ENCODE peak calls at places on chromosomes 12 and 14, in four cellular contexts. R is heart right ventricle, N is HEK293T, B is amygdala. Y is an unnamed sample.

GRCh38 chr12:12266389-12266872 is 413 bp downstream of the LRP6 start:
- DNase-seq in N (peak; percentile 29), R (peak; percentile 16), B (no peak), Y (no peak)

GRCh38 chr12:120677765-120678473 is 9.0 kb upstream of the MLEC start:
- DNase-seq in N (no peak), R (peak; percentile 45), B (no peak), Y (peak; percentile 89)

GRCh38 chr12:6966351-6966750 is 4.1 kb downstream of the PHB2 start:
- DNase-seq in R (no peak), B (no peak), N (no peak), Y (no peak)

GRCh38 chr14:100303179-100303578 is 3.1 kb downstream of the SLC25A29 start:
- DNase-seq in B (no peak), R (no peak), N (peak; percentile 38), Y (no peak)

GRCh38 chr14:57822081-57822480 is 43.8 kb downstream of the SLC35F4 start:
- DNase-seq in N (no peak), B (no peak), R (no peak), Y (no peak)

GRCh38 chr12:13116259-13116658 is 12.8 kb upstream of the GSG1 start:
- DNase-seq in R (no peak), N (no peak), B (no peak), Y (no peak)

GRCh38 chr14:104305511-104306449 is 167.4 kb downstream of the KIF26A start:
- DNase-seq in B (no peak), R (no peak), N (no peak), Y (no peak)

GRCh38 chr14:79704406-79704805 is 506.9 kb downstream of the DIO2 start:
- DNase-seq in R (no peak), B (no peak), N (no peak), Y (no peak)

GRCh38 chr12:122665349-122665748 is 37.8 kb downstream of the HCAR2 start:
- DNase-seq in B (no peak), N (no peak), R (no peak), Y (no peak)

GRCh38 chr12:108090107-108090899 is 38.8 kb upstream of the WSCD2 start:
- DNase-seq in B (no peak), N (no peak), R (no peak), Y (no peak)

GRCh38 chr12:124053855-124054254 is 80.8 kb downstream of the ZNF664 start:
- DNase-seq in B (peak; percentile 18), R (peak; percentile 34), N (peak; percentile 45), Y (peak; percentile 23)

GRCh38 chr12:38543151-38543550 is 226.6 kb downstream of the ALG10B start:
- DNase-seq in R (no peak), N (no peak), B (no peak), Y (no peak)

GRCh38 chr14:100523131-100523530 is 64.1 kb downstream of the BEGAIN start:
- DNase-seq in N (no peak), R (no peak), B (no peak), Y (no peak)

GRCh38 chr12:106863185-106863584 is 88.7 kb downstream of the RIC8B start:
- DNase-seq in R (no peak), N (no peak), B (no peak), Y (no peak)

GRCh38 chr12:51183816-51184215 is 10.9 kb upstream of the TFCP2 start:
- DNase-seq in R (peak; percentile 46), B (no peak), N (peak; percentile 10), Y (peak; percentile 49)

GRCh38 chr12:131755305-131756113 is 44.6 kb downstream of the SFSWAP start:
- DNase-seq in B (no peak), R (no peak), N (peak; percentile 59), Y (peak; percentile 23)

GRCh38 chr14:89012272-89013097 is 188.0 kb downstream of the TTC8 start:
- DNase-seq in B (no peak), N (no peak), R (no peak), Y (peak; percentile 14)

GRCh38 chr12:111245701-111246476 is 123.0 kb downstream of the PHETA1 start:
- DNase-seq in N (no peak), B (no peak), R (no peak), Y (no peak)

GRCh38 chr12:87216436-87216835 is 812.8 kb downstream of the C12orf50 start:
- DNase-seq in R (no peak), B (no peak), N (no peak), Y (no peak)

GRCh38 chr12:27794818-27795584 is 15.0 kb upstream of the MANSC4 start:
- DNase-seq in N (no peak), R (no peak), B (no peak), Y (no peak)

GRCh38 chr14:23464700-23465099 is 4.8 kb upstream of the NGDN start:
- DNase-seq in N (no peak), B (no peak), R (no peak), Y (no peak)

GRCh38 chr14:65170768-65171251 is 68.5 kb upstream of the MAX start:
- DNase-seq in N (peak; percentile 60), B (peak; percentile 36), R (no peak), Y (peak; percentile 74)

GRCh38 chr14:63896278-63896720 is 43.5 kb downstream of the SYNE2 start:
- DNase-seq in R (peak; percentile 29), N (no peak), B (no peak), Y (peak; percentile 58)

GRCh38 chr12:103698752-103699540 is 111.9 kb downstream of the STAB2 start:
- DNase-seq in N (no peak), B (no peak), R (no peak), Y (no peak)

GRCh38 chr12:53986686-53987180 is 1.8 kb downstream of the HOXC10 start:
- DNase-seq in N (no peak), R (no peak), B (no peak), Y (no peak)

GRCh38 chr12:83462419-83462818 is 775.7 kb downstream of the TMTC2 start:
- DNase-seq in B (no peak), N (no peak), R (no peak), Y (no peak)

GRCh38 chr12:96233941-96234461 is 39.8 kb downstream of the ELK3 start:
- DNase-seq in N (no peak), R (peak; percentile 91), B (peak; percentile 92), Y (no peak)

GRCh38 chr12:63103489-63104131 is 47.4 kb downstream of the AVPR1A start:
- DNase-seq in R (no peak), B (no peak), N (peak; percentile 44), Y (no peak)

GRCh38 chr14:21025374-21026151 is 702 bp upstream of the NDRG2 start:
- DNase-seq in B (peak; percentile 73), N (no peak), R (peak; percentile 93), Y (no peak)

Y was measured in HT1080.